ENCODE peak calls at places on chromosomes 4 and X, in seven cellular contexts. One of them, this sample, is unnamed.

GRCh38 chr4:91220315-91220714 is 1083.5 kb upstream of the GRID2 start:
- DNase-seq in right lobe of liver: no peak
- DNase-seq in breast epithelium: no peak
- DNase-seq in body of pancreas: no peak
- DNase-seq in thyroid gland: no peak
- DNase-seq in A549: no peak
- DNase-seq in IMR-90: no peak
- DNase-seq in this sample: no peak

GRCh38 chrX:9899640-9900075 is 67.5 kb upstream of the CLDN34 start:
- DNase-seq in breast epithelium: no peak
- DNase-seq in A549: no peak
- DNase-seq in body of pancreas: no peak
- DNase-seq in IMR-90: peak; percentile 91
- DNase-seq in right lobe of liver: no peak
- DNase-seq in thyroid gland: no peak
- DNase-seq in this sample: no peak

GRCh38 chrX:72105436-72105835 is 26.3 kb downstream of the RTL5 start:
- DNase-seq in IMR-90: no peak
- DNase-seq in thyroid gland: no peak
- DNase-seq in body of pancreas: no peak
- DNase-seq in right lobe of liver: no peak
- DNase-seq in A549: no peak
- DNase-seq in breast epithelium: no peak
- DNase-seq in this sample: no peak

GRCh38 chrX:3699841-3700381 is 13.5 kb downstream of the PRKX start:
- DNase-seq in A549: no peak
- DNase-seq in IMR-90: no peak
- DNase-seq in breast epithelium: no peak
- DNase-seq in thyroid gland: no peak
- DNase-seq in body of pancreas: no peak
- DNase-seq in right lobe of liver: no peak
- DNase-seq in this sample: no peak

GRCh38 chrX:56783450-56783831 is 54.4 kb downstream of the NBDY start:
- DNase-seq in breast epithelium: no peak
- DNase-seq in body of pancreas: peak; percentile 88
- DNase-seq in IMR-90: peak; percentile 65
- DNase-seq in thyroid gland: no peak
- DNase-seq in right lobe of liver: peak; percentile 77
- DNase-seq in A549: no peak
- DNase-seq in this sample: no peak

GRCh38 chrX:21493226-21493850 is 119.1 kb downstream of the CNKSR2 start:
- DNase-seq in A549: no peak
- DNase-seq in breast epithelium: no peak
- DNase-seq in IMR-90: peak; percentile 47
- DNase-seq in right lobe of liver: no peak
- DNase-seq in body of pancreas: no peak
- DNase-seq in thyroid gland: no peak
- DNase-seq in this sample: no peak

GRCh38 chrX:33336783-33337182 is 125.4 kb upstream of the DMD start:
- DNase-seq in breast epithelium: no peak
- DNase-seq in thyroid gland: peak; percentile 17
- DNase-seq in A549: no peak
- DNase-seq in IMR-90: peak; percentile 29
- DNase-seq in right lobe of liver: no peak
- DNase-seq in body of pancreas: peak; percentile 48
- DNase-seq in this sample: no peak

GRCh38 chr4:187491421-187491820 is 504.1 kb upstream of the ZFP42 start:
- DNase-seq in thyroid gland: no peak
- DNase-seq in right lobe of liver: no peak
- DNase-seq in IMR-90: no peak
- DNase-seq in body of pancreas: no peak
- DNase-seq in breast epithelium: no peak
- DNase-seq in A549: no peak
- DNase-seq in this sample: no peak

GRCh38 chr4:7960790-7961655 is 21.4 kb upstream of the AFAP1 start:
- DNase-seq in body of pancreas: peak; percentile 62
- DNase-seq in IMR-90: peak; percentile 100
- DNase-seq in A549: no peak
- DNase-seq in right lobe of liver: no peak
- DNase-seq in breast epithelium: no peak
- DNase-seq in thyroid gland: no peak
- DNase-seq in this sample: no peak

GRCh38 chrX:132786217-132786616 is 172.2 kb downstream of the HS6ST2 start:
- DNase-seq in A549: no peak
- DNase-seq in thyroid gland: no peak
- DNase-seq in right lobe of liver: no peak
- DNase-seq in body of pancreas: no peak
- DNase-seq in IMR-90: no peak
- DNase-seq in breast epithelium: no peak
- DNase-seq in this sample: no peak

GRCh38 chr4:169446824-169447223 is 165.6 kb downstream of the NEK1 start:
- DNase-seq in right lobe of liver: no peak
- DNase-seq in IMR-90: no peak
- DNase-seq in breast epithelium: no peak
- DNase-seq in A549: no peak
- DNase-seq in body of pancreas: no peak
- DNase-seq in thyroid gland: no peak
- DNase-seq in this sample: no peak

GRCh38 chr4:169225058-169225751 is 45.6 kb downstream of the SH3RF1 start:
- DNase-seq in right lobe of liver: no peak
- DNase-seq in body of pancreas: no peak
- DNase-seq in A549: peak; percentile 39
- DNase-seq in breast epithelium: no peak
- DNase-seq in thyroid gland: no peak
- DNase-seq in IMR-90: peak; percentile 98
- DNase-seq in this sample: no peak

GRCh38 chr4:156547439-156547838 is 424.2 kb downstream of the PDGFC start:
- DNase-seq in right lobe of liver: no peak
- DNase-seq in A549: no peak
- DNase-seq in body of pancreas: no peak
- DNase-seq in IMR-90: peak; percentile 97
- DNase-seq in breast epithelium: no peak
- DNase-seq in thyroid gland: no peak
- DNase-seq in this sample: no peak

GRCh38 chr4:37388672-37389368 is 144.3 kb downstream of the NWD2 start:
- DNase-seq in IMR-90: no peak
- DNase-seq in right lobe of liver: no peak
- DNase-seq in A549: no peak
- DNase-seq in body of pancreas: no peak
- DNase-seq in thyroid gland: no peak
- DNase-seq in breast epithelium: no peak
- DNase-seq in this sample: no peak

GRCh38 chrX:134659761-134660160 is 1.5 kb upstream of the PLAC1 start:
- DNase-seq in IMR-90: peak; percentile 16
- DNase-seq in A549: no peak
- DNase-seq in right lobe of liver: no peak
- DNase-seq in thyroid gland: no peak
- DNase-seq in body of pancreas: no peak
- DNase-seq in breast epithelium: no peak
- DNase-seq in this sample: no peak

GRCh38 chr4:67020079-67020807 is 525.1 kb downstream of the CENPC start:
- DNase-seq in breast epithelium: no peak
- DNase-seq in body of pancreas: no peak
- DNase-seq in IMR-90: no peak
- DNase-seq in right lobe of liver: no peak
- DNase-seq in A549: no peak
- DNase-seq in thyroid gland: no peak
- DNase-seq in this sample: no peak

GRCh38 chr4:168421671-168422070 is 58.6 kb downstream of the DDX60L start:
- DNase-seq in right lobe of liver: no peak
- DNase-seq in thyroid gland: no peak
- DNase-seq in breast epithelium: no peak
- DNase-seq in body of pancreas: no peak
- DNase-seq in A549: no peak
- DNase-seq in IMR-90: peak; percentile 47
- DNase-seq in this sample: no peak

GRCh38 chrX:134713618-134714107 is 55.4 kb upstream of the PLAC1 start:
- DNase-seq in right lobe of liver: no peak
- DNase-seq in A549: no peak
- DNase-seq in IMR-90: no peak
- DNase-seq in breast epithelium: no peak
- DNase-seq in thyroid gland: no peak
- DNase-seq in body of pancreas: no peak
- DNase-seq in this sample: no peak

GRCh38 chr4:176443117-176443516 is 123.4 kb downstream of the SPCS3 start:
- DNase-seq in breast epithelium: no peak
- DNase-seq in IMR-90: peak; percentile 96
- DNase-seq in A549: peak; percentile 10
- DNase-seq in right lobe of liver: no peak
- DNase-seq in body of pancreas: no peak
- DNase-seq in thyroid gland: no peak
- DNase-seq in this sample: no peak

GRCh38 chr4:176441594-176441993 is 121.8 kb downstream of the SPCS3 start:
- DNase-seq in body of pancreas: no peak
- DNase-seq in breast epithelium: no peak
- DNase-seq in A549: no peak
- DNase-seq in right lobe of liver: no peak
- DNase-seq in thyroid gland: no peak
- DNase-seq in IMR-90: no peak
- DNase-seq in this sample: no peak

GRCh38 chr4:176448761-176449160 is 129.0 kb downstream of the SPCS3 start:
- DNase-seq in breast epithelium: no peak
- DNase-seq in right lobe of liver: no peak
- DNase-seq in IMR-90: no peak
- DNase-seq in A549: no peak
- DNase-seq in body of pancreas: no peak
- DNase-seq in thyroid gland: peak; percentile 85
- DNase-seq in this sample: no peak

GRCh38 chr4:176443646-176444409 is 124.1 kb downstream of the SPCS3 start:
- DNase-seq in A549: no peak
- DNase-seq in right lobe of liver: no peak
- DNase-seq in breast epithelium: no peak
- DNase-seq in body of pancreas: no peak
- DNase-seq in thyroid gland: no peak
- DNase-seq in IMR-90: no peak
- DNase-seq in this sample: no peak

GRCh38 chr4:176444741-176445140 is 125.0 kb downstream of the SPCS3 start:
- DNase-seq in breast epithelium: no peak
- DNase-seq in body of pancreas: no peak
- DNase-seq in IMR-90: peak; percentile 91
- DNase-seq in thyroid gland: no peak
- DNase-seq in A549: no peak
- DNase-seq in right lobe of liver: no peak
- DNase-seq in this sample: no peak
- TF ChIP-seq POLR2A in breast epithelium: no peak
- TF ChIP-seq POLR2A in body of pancreas: no peak
- TF ChIP-seq POLR2A in IMR-90: no peak
- TF ChIP-seq POLR2A in thyroid gland: no peak
- TF ChIP-seq POLR2A in A549: no peak
- TF ChIP-seq POLR2A in right lobe of liver: no peak
- TF ChIP-seq POLR2A in this sample: no peak

GRCh38 chrX:43961699-43962098 is 11.5 kb downstream of the NDP start:
- DNase-seq in A549: no peak
- DNase-seq in right lobe of liver: no peak
- DNase-seq in body of pancreas: no peak
- DNase-seq in breast epithelium: no peak
- DNase-seq in IMR-90: no peak
- DNase-seq in thyroid gland: no peak
- DNase-seq in this sample: no peak
- TF ChIP-seq CTCF in A549: peak; percentile 20
- TF ChIP-seq CTCF in right lobe of liver: peak; percentile 8
- TF ChIP-seq CTCF in body of pancreas: no peak
- TF ChIP-seq CTCF in breast epithelium: no peak
- TF ChIP-seq CTCF in IMR-90: peak; percentile 16
- TF ChIP-seq CTCF in thyroid gland: no peak
- TF ChIP-seq CTCF in this sample: no peak

DNA sequence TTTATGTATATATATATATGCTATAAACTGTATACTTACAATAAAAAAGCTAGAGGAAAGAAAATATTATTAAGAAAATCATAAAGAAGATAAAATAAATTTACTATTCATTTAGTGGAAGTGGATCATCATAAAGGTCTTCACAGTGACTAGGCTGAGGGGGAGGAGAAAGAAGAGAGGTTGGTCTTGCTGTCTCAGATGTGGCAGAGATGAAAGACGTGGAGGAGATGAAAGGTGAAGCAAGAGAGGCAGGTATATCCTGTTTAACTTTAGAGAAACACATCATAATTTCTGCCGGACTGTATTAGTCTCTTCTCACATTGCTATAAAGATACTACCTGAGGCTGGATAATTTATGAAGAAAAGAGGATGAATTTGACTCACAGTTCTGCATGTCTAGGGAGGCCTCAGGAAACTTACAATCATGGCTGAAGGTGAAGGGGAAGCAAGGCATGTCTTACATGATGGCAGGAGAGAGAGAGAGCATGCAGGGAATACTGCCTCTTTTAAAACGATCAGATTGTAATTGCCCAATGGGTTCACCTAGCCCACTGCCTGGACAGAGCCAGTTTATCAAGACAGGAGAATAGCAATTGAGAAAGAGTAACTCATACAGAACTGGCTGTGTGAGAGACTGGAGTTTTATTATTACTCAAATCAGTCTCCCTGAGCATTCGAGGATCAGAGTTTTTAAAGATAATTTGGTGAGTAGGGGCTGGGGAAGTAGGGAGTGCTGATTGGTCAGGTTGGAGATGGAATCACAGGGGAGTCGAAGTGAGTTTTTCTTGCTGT is 22.1 kb upstream of the RRAGB start:
- DNase-seq in body of pancreas: no peak
- DNase-seq in A549: no peak
- DNase-seq in IMR-90: no peak
- DNase-seq in breast epithelium: no peak
- DNase-seq in right lobe of liver: no peak
- DNase-seq in thyroid gland: no peak
- DNase-seq in this sample: no peak
- H3K4me1 ChIP-seq in body of pancreas: no peaks in the 10 kb centered on the region
- H3K4me1 ChIP-seq in A549: no peaks in the 10 kb centered on the region
- H3K4me1 ChIP-seq in IMR-90: no peaks in the 10 kb centered on the region
- H3K4me1 ChIP-seq in breast epithelium: no peaks in the 10 kb centered on the region
- H3K4me1 ChIP-seq in right lobe of liver: no peaks in the 10 kb centered on the region
- H3K4me1 ChIP-seq in thyroid gland: no peaks in the 10 kb centered on the region
- H3K4me1 ChIP-seq in this sample: no peaks in the 10 kb centered on the region

DNA sequence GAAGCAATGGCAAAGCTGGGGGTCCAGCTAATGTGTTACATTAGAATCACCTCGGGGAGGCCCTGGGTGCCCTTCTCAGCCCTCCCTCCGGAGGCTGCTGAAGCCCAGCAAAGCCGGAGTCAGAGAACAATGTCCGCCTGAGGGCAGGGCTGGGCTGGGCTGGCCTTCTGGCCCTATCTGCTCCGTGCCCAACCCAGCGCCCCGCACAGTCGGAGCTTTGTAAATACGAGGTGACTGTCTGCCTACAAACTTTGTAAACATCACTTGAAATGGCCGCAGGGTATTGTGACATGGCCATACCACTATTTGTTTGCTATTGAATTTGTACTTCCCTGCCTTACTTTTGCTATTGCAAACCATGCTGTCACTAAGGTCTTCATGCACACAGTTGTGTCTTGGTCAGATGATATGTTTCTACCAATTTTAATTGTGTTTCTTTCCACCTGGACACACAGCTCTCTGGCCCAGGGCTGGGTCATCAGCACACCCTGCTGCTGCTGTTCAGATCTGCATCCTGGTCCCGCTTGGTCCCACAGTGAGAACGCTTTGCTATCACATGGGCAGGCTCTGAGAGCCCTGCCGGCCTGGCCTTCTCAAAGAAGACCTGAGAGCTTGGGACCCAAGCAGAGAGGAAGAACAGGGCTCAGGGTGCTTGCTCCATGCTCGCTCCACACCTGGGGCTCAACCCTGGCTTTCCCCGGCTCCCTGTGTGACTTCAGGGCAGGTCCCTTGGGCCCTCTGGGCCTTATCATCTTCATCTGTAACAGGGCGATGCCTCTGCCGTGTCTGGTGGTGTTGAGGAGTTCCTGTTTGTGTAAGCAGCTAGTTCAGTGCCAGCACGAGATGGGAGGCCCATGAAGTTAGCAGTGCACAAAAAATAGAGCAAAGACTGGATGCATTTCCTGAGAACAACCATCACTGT is 2.2 kb downstream of the S100P start:
- DNase-seq in right lobe of liver: peak; percentile 76
- DNase-seq in body of pancreas: no peak
- DNase-seq in breast epithelium: peak; percentile 92
- DNase-seq in A549: peak; percentile 46
- DNase-seq in thyroid gland: no peak
- DNase-seq in IMR-90: peak; percentile 16
- DNase-seq in this sample: no peak
- TF ChIP-seq POLR2A in right lobe of liver: no peak
- TF ChIP-seq POLR2A in body of pancreas: no peak
- TF ChIP-seq POLR2A in breast epithelium: no peak
- TF ChIP-seq POLR2A in A549: no peak
- TF ChIP-seq POLR2A in thyroid gland: no peak
- TF ChIP-seq POLR2A in IMR-90: no peak
- TF ChIP-seq POLR2A in this sample: no peak

This sample was measured in esophagus squamous epithelium.